ENCODE peak calls at places on chromosomes 16 and 17, in four cellular contexts. One of them, this sample, is unnamed.

GRCh38 chr17:410674-411401 is 58.2 kb upstream of the RPH3AL start:
- DNase-seq in aorta: no peak
- DNase-seq in body of pancreas: peak; percentile 16
- DNase-seq in GM23248: peak; percentile 57
- DNase-seq in this sample: no peak

GRCh38 chr16:2954228-2954627 is 9.8 kb upstream of the KREMEN2 start:
- DNase-seq in GM23248: no peak
- DNase-seq in aorta: no peak
- DNase-seq in body of pancreas: no peak
- DNase-seq in this sample: no peak

GRCh38 chr17:66633322-66633965 is 201.5 kb upstream of the CACNG5 start:
- DNase-seq in body of pancreas: no peak
- DNase-seq in aorta: no peak
- DNase-seq in GM23248: peak; percentile 66
- DNase-seq in this sample: no peak

GRCh38 chr17:73349138-73349537 is 37.3 kb upstream of the CDC42EP4 start:
- DNase-seq in body of pancreas: no peak
- DNase-seq in aorta: no peak
- DNase-seq in GM23248: no peak
- DNase-seq in this sample: no peak

GRCh38 chr17:27810211-27810901 is 10.0 kb upstream of the NOS2 start:
- DNase-seq in GM23248: no peak
- DNase-seq in aorta: no peak
- DNase-seq in body of pancreas: no peak
- DNase-seq in this sample: no peak

GRCh38 chr16:56807011-56807675 is 57.9 kb upstream of the SLC12A3 start:
- DNase-seq in aorta: no peak
- DNase-seq in GM23248: peak; percentile 53
- DNase-seq in body of pancreas: no peak
- DNase-seq in this sample: peak; percentile 53

GRCh38 chr17:76584427-76585047 is 1.1 kb downstream of the ST6GALNAC2 start:
- DNase-seq in aorta: no peak
- DNase-seq in body of pancreas: no peak
- DNase-seq in GM23248: no peak
- DNase-seq in this sample: no peak

GRCh38 chr16:49352923-49353322 is 20.7 kb upstream of the C16orf78 start:
- DNase-seq in aorta: no peak
- DNase-seq in GM23248: peak; percentile 13
- DNase-seq in body of pancreas: no peak
- DNase-seq in this sample: no peak

GRCh38 chr17:73743802-73744201 is 99.6 kb upstream of the SDK2 start:
- DNase-seq in GM23248: no peak
- DNase-seq in aorta: no peak
- DNase-seq in body of pancreas: no peak
- DNase-seq in this sample: no peak

GRCh38 chr17:59753522-59754467 is 46.3 kb downstream of the VMP1 start:
- DNase-seq in aorta: no peak
- DNase-seq in body of pancreas: no peak
- DNase-seq in GM23248: peak; percentile 86
- DNase-seq in this sample: peak; percentile 72

GRCh38 chr16:11796227-11797165 is 562 bp downstream of the ZC3H7A start:
- DNase-seq in GM23248: peak; percentile 78
- DNase-seq in body of pancreas: peak; percentile 59
- DNase-seq in aorta: peak; percentile 86
- DNase-seq in this sample: peak; percentile 62

GRCh38 chr16:29898786-29899515 is 399 bp downstream of the SEZ6L2 start:
- DNase-seq in aorta: no peak
- DNase-seq in GM23248: peak; percentile 67
- DNase-seq in body of pancreas: no peak
- DNase-seq in this sample: no peak

GRCh38 chr17:15945493-15946209 is 721 bp downstream of the ADORA2B start:
- DNase-seq in GM23248: peak; percentile 69
- DNase-seq in body of pancreas: no peak
- DNase-seq in aorta: no peak
- DNase-seq in this sample: no peak

GRCh38 chr16:13335894-13336293 is 434.5 kb downstream of the SHISA9 start:
- DNase-seq in GM23248: no peak
- DNase-seq in aorta: no peak
- DNase-seq in body of pancreas: no peak
- DNase-seq in this sample: no peak

GRCh38 chr16:25679468-25680010 is 12.2 kb upstream of the HS3ST4 start:
- DNase-seq in body of pancreas: no peak
- DNase-seq in aorta: no peak
- DNase-seq in GM23248: no peak
- DNase-seq in this sample: no peak

GRCh38 chr16:19284207-19284606 is 1.3 kb upstream of the CLEC19A start:
- DNase-seq in body of pancreas: peak; percentile 67
- DNase-seq in GM23248: peak; percentile 43
- DNase-seq in aorta: peak; percentile 65
- DNase-seq in this sample: peak; percentile 92

GRCh38 chr17:58487589-58488427 is at the start of gene HSF5:
- DNase-seq in GM23248: no peak
- DNase-seq in aorta: peak; percentile 65
- DNase-seq in body of pancreas: no peak
- DNase-seq in this sample: no peak

GRCh38 chr17:21194688-21195087 is 19.3 kb downstream of the TMEM11 start:
- DNase-seq in aorta: no peak
- DNase-seq in GM23248: peak; percentile 42
- DNase-seq in body of pancreas: no peak
- DNase-seq in this sample: peak; percentile 36

GRCh38 chr17:48719642-48720262 is 2.6 kb downstream of the PRAC1 start:
- DNase-seq in aorta: no peak
- DNase-seq in body of pancreas: no peak
- DNase-seq in GM23248: no peak
- DNase-seq in this sample: peak; percentile 70

GRCh38 chr16:80466024-80466986 is 74.5 kb upstream of the DYNLRB2 start:
- DNase-seq in aorta: peak; percentile 59
- DNase-seq in GM23248: peak; percentile 76
- DNase-seq in body of pancreas: peak; percentile 55
- DNase-seq in this sample: peak; percentile 55

GRCh38 chr16:3025032-3026002 is 1.5 kb downstream of the THOC6 start:
- DNase-seq in aorta: peak; percentile 49
- DNase-seq in body of pancreas: peak; percentile 46
- DNase-seq in GM23248: no peak
- DNase-seq in this sample: no peak

GRCh38 chr16:81616321-81617020 is 162.6 kb upstream of the PLCG2 start:
- DNase-seq in GM23248: peak; percentile 73
- DNase-seq in aorta: peak; percentile 85
- DNase-seq in body of pancreas: no peak
- DNase-seq in this sample: peak; percentile 71

GRCh38 chr16:25007284-25007984 is 7.7 kb downstream of the ARHGAP17 start:
- DNase-seq in aorta: no peak
- DNase-seq in body of pancreas: no peak
- DNase-seq in GM23248: peak; percentile 75
- DNase-seq in this sample: no peak

GRCh38 chr17:76500074-76500744 is 1.0 kb downstream of the RHBDF2 start:
- DNase-seq in aorta: no peak
- DNase-seq in GM23248: no peak
- DNase-seq in body of pancreas: no peak
- DNase-seq in this sample: no peak

GRCh38 chr16:55494994-55495421 is 13.9 kb upstream of the LPCAT2 start:
- DNase-seq in GM23248: peak; percentile 93
- DNase-seq in body of pancreas: peak; percentile 29
- DNase-seq in aorta: no peak
- DNase-seq in this sample: no peak

GRCh38 chr16:35744716-35745115 is 2285.3 kb downstream of the TP53TG3F start:
- DNase-seq in GM23248: no peak
- DNase-seq in body of pancreas: no peak
- DNase-seq in aorta: no peak
- DNase-seq in this sample: no peak

GRCh38 chr16:27721548-27722265 is 171.8 kb downstream of the KATNIP start:
- DNase-seq in aorta: peak; percentile 71
- DNase-seq in body of pancreas: peak; percentile 22
- DNase-seq in GM23248: peak; percentile 81
- DNase-seq in this sample: no peak

GRCh38 chr17:55547027-55547670 is 35.9 kb upstream of the SMIM36 start:
- DNase-seq in aorta: no peak
- DNase-seq in GM23248: peak; percentile 64
- DNase-seq in body of pancreas: no peak
- DNase-seq in this sample: no peak

GRCh38 chr17:63434951-63435571 is 11.0 kb downstream of the CYB561 start:
- DNase-seq in aorta: peak; percentile 88
- DNase-seq in GM23248: peak; percentile 27
- DNase-seq in body of pancreas: peak; percentile 93
- DNase-seq in this sample: peak; percentile 91

GRCh38 chr16:53911506-53911905 is 207.6 kb downstream of the FTO start:
- DNase-seq in aorta: no peak
- DNase-seq in body of pancreas: no peak
- DNase-seq in GM23248: no peak
- DNase-seq in this sample: no peak

GRCh38 chr17:75822800-75823166 is 21.4 kb downstream of the UNC13D start:
- DNase-seq in aorta: no peak
- DNase-seq in GM23248: no peak
- DNase-seq in body of pancreas: no peak
- DNase-seq in this sample: no peak

GRCh38 chr17:44749076-44750020 is 9.4 kb upstream of the ADAM11 start:
- DNase-seq in aorta: no peak
- DNase-seq in GM23248: no peak
- DNase-seq in body of pancreas: no peak
- DNase-seq in this sample: no peak

GRCh38 chr16:60907645-60908044 is 1128.6 kb downstream of the CDH8 start:
- DNase-seq in body of pancreas: no peak
- DNase-seq in aorta: no peak
- DNase-seq in GM23248: no peak
- DNase-seq in this sample: no peak

GRCh38 chr16:27455700-27456099 is 53.7 kb downstream of the IL21R start:
- DNase-seq in aorta: no peak
- DNase-seq in GM23248: no peak
- DNase-seq in body of pancreas: no peak
- DNase-seq in this sample: no peak

GRCh38 chr16:82769845-82770244 is 143.1 kb downstream of the CDH13 start:
- DNase-seq in body of pancreas: no peak
- DNase-seq in GM23248: no peak
- DNase-seq in aorta: peak; percentile 53
- DNase-seq in this sample: no peak

DNA sequence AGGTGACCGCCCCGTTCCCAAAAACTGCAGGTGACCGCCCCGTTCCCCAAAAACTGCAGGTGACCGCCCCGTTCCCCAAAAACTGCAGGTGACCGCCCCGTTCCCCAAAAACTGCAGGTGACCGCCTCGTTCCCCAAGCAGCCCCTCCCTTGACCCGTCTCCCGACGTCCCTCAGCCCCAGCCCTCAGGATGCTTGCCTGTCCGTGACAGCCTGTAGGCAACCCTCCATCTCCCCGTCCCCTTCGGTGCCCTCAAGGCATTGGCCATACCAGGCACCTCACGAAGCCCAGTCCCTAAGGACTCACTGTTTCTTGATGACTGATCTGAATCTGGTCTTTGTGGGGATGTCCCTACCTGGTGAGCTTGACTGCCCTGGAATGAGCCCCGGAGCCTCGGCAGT is 25.1 kb downstream of the SGSM2 start:
- DNase-seq in GM23248: no peak
- DNase-seq in body of pancreas: no peak
- DNase-seq in aorta: no peak
- DNase-seq in this sample: no peak
- H3K27ac ChIP-seq in GM23248: no peak overlapping the region
- H3K27ac ChIP-seq in body of pancreas: no peak overlapping the region
- H3K27ac ChIP-seq in aorta: no peak overlapping the region
- H3K27ac ChIP-seq in this sample: no peak overlapping the region

GRCh38 chr17:17742133-17742621 is 60.9 kb downstream of the RAI1 start:
- DNase-seq in body of pancreas: no peak
- DNase-seq in GM23248: peak; percentile 66
- DNase-seq in aorta: no peak
- DNase-seq in this sample: no peak
- H3K27ac ChIP-seq in body of pancreas: peak overlapping the region; percentile 76
- H3K27ac ChIP-seq in GM23248: peak overlapping the region; percentile 33
- H3K27ac ChIP-seq in aorta: no peak overlapping the region
- H3K27ac ChIP-seq in this sample: peak overlapping the region; percentile 90

DNA sequence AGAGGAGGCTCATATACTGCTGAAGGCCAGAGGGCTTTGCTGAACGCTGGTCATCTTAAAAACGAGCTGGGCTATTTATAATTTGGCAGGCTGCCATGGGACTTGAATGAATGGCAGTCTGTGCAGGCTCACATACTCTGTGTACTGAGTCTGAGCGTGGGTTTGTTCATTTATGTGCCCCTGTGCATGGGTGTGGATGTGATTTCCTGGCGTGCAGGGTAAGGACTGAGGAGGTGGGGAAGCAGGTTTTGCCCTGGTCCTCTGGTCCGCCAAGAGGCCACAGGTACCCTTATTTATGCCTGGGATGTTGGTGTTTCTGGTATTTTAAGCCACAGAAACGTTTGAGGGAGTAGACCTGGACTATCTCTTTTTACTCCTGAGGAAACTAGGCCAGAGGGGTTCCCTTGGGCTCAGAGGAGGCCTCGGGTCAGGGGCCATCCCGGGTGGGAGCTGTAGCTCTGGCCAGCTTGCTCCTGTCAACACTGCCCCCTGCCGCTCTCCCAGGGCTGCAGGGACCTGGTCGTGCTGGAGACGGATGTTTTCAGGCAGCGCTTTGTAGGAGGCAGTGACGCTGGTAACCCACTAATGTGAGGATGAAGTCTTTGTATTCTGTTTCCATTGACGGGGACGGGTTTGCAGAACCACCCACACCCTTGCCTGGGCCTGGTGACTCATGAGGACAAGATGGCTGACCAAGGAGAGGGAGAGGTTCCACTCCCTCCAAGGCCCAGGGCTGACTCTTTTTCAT is 184.4 kb downstream of the MSI2 start:
- DNase-seq in GM23248: peak; percentile 78
- DNase-seq in body of pancreas: peak; percentile 35
- DNase-seq in aorta: peak; percentile 69
- DNase-seq in this sample: peak; percentile 60
- H3K27ac ChIP-seq in GM23248: peak overlapping the region; percentile 24
- H3K27ac ChIP-seq in body of pancreas: peak overlapping the region; percentile 55
- H3K27ac ChIP-seq in aorta: no peak overlapping the region
- H3K27ac ChIP-seq in this sample: no peak overlapping the region

GRCh38 chr17:50635720-50636144 is 1.1 kb downstream of the ABCC3 start:
- DNase-seq in GM23248: no peak
- DNase-seq in body of pancreas: no peak
- DNase-seq in aorta: no peak
- DNase-seq in this sample: no peak

GRCh38 chr17:50634915-50635719 is 436 bp downstream of the ABCC3 start:
- DNase-seq in body of pancreas: peak; percentile 31
- DNase-seq in GM23248: peak; percentile 48
- DNase-seq in aorta: no peak
- DNase-seq in this sample: no peak

GRCh38 chr17:50636145-50636803 is 1.6 kb downstream of the ABCC3 start:
- DNase-seq in body of pancreas: no peak
- DNase-seq in GM23248: no peak
- DNase-seq in aorta: no peak
- DNase-seq in this sample: no peak

GRCh38 chr17:50637829-50638571 is 3.3 kb downstream of the ABCC3 start:
- DNase-seq in aorta: no peak
- DNase-seq in body of pancreas: no peak
- DNase-seq in GM23248: no peak
- DNase-seq in this sample: no peak

DNA sequence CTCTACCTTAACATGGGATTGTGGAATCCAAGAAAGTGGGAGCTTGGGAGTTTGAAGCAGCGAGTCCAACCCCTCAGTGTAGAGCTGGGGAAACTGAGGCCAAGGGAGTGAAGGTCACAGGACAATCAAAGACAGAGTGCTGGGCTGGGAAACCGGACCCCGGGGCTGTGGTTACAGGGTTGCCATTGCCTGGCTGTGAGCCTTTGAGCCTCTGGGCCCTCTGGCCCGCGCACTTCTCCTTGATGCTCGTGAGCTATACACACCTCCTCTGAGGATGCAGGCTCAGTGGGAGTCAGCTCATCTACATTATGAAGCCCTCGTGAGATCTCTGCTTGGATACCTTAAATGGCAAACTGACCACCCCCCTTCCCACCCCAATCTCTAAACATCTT is 2.1 kb downstream of the ABCC3 start:
- DNase-seq in aorta: no peak
- DNase-seq in GM23248: no peak
- DNase-seq in body of pancreas: no peak
- DNase-seq in this sample: no peak
- H3K27ac ChIP-seq in aorta: no peak overlapping the region
- H3K27ac ChIP-seq in GM23248: no peak overlapping the region
- H3K27ac ChIP-seq in body of pancreas: peak overlapping the region; percentile 89
- H3K27ac ChIP-seq in this sample: no peak overlapping the region

This sample was measured in prostate gland.